ENCODE peak calls at places on chromosomes 6 and 20, in nine cellular contexts. G is fibroblast of the conjunctiva; Y is CD4-positive, CD25-positive, alpha-beta regulatory T cell; L is activated effector memory CD4-positive, alpha-beta T cell treated with Interleukin-2 at 50 U/mL for 16 hours; N is T-helper 2 cell; B is AG08395; P is stimulated activated CD4-positive, alpha-beta T cell treated with anti-CD3 and anti-CD28 coated beads, TNF-alpha, amount 100 ng/mL, for 24 hours; J is activated CD4-positive, alpha-beta T cell treated with anti-CD3 and anti-CD28 coated beads, Interleukin-2, amount 50 U/mL, for 4 hours; U is IMR-90. I is an unnamed sample.

GRCh38 chr20:50368813-50369224 is 141.4 kb upstream of the PTPN1 start:
- DNase-seq in G (no peak), Y (no peak), L (no peak), N (no peak), B (peak; percentile 16), P (no peak), J (no peak), U (peak; percentile 63), I (no peak)

GRCh38 chr6:56199956-56200355 is 47.4 kb downstream of the COL21A1 start:
- DNase-seq in G (no peak), Y (no peak), L (no peak), N (no peak), B (peak; percentile 7), P (no peak), J (no peak), U (peak; percentile 22), I (no peak)

GRCh38 chr20:40797425-40797824 is 108.4 kb upstream of the MAFB start:
- DNase-seq in G (no peak), Y (no peak), L (no peak), N (no peak), B (peak; percentile 56), P (no peak), J (no peak), U (peak; percentile 17), I (no peak)

GRCh38 chr6:53615633-53616449 is 49.7 kb downstream of the KLHL31 start:
- DNase-seq in G (peak; percentile 33), Y (no peak), L (no peak), N (no peak), B (peak; percentile 29), P (no peak), J (no peak), U (peak; percentile 91), I (peak; percentile 39)

GRCh38 chr6:46509981-46510510 is 18.8 kb upstream of the RCAN2 start:
- DNase-seq in G (no peak), Y (no peak), L (no peak), N (no peak), B (peak; percentile 2), P (no peak), J (no peak), U (no peak), I (no peak)

GRCh38 chr6:15535495-15536200 is 127.2 kb downstream of the DTNBP1 start:
- DNase-seq in G (no peak), Y (no peak), L (no peak), N (no peak), B (no peak), P (no peak), J (no peak), U (peak; percentile 23), I (no peak)

GRCh38 chr6:63509652-63510352 is 62.5 kb upstream of the LOC128125822 start:
- DNase-seq in G (no peak), Y (no peak), L (no peak), N (no peak), B (peak; percentile 4), P (no peak), J (no peak), U (peak; percentile 35), I (no peak)

GRCh38 chr6:158026054-158026900 is 44.6 kb downstream of the SYNJ2 start:
- DNase-seq in G (peak; percentile 82), Y (peak; percentile 77), L (peak; percentile 76), N (peak; percentile 51), B (peak; percentile 89), P (peak; percentile 61), J (peak; percentile 83), U (peak; percentile 99), I (peak; percentile 91)

GRCh38 chr6:9537381-9537780 is 877.5 kb downstream of the TFAP2A start:
- DNase-seq in G (no peak), Y (no peak), L (no peak), N (no peak), B (peak; percentile 34), P (no peak), J (no peak), U (peak; percentile 25), I (peak; percentile 27)

GRCh38 chr6:74249658-74250057 is 553.7 kb downstream of the CD109 start:
- DNase-seq in G (no peak), Y (no peak), L (no peak), N (no peak), B (peak; percentile 17), P (no peak), J (no peak), U (peak; percentile 96), I (no peak)

GRCh38 chr6:45609141-45609638 is 231.5 kb upstream of the SUPT3H start:
- DNase-seq in G (peak; percentile 89), Y (no peak), L (no peak), N (no peak), B (peak; percentile 75), P (no peak), J (no peak), U (peak; percentile 96), I (no peak)

GRCh38 chr6:12602951-12603710 is 113.4 kb upstream of the PHACTR1 start:
- DNase-seq in G (peak; percentile 47), Y (no peak), L (no peak), N (no peak), B (peak; percentile 62), P (no peak), J (no peak), U (peak; percentile 77), I (no peak)

GRCh38 chr6:32945106-32945761 is 4.4 kb upstream of the HLA-DMB start:
- DNase-seq in G (no peak), Y (peak; percentile 17), L (no peak), N (no peak), B (no peak), P (no peak), J (peak; percentile 42), U (peak; percentile 86), I (no peak)

GRCh38 chr20:61731363-61732181 is 334.1 kb downstream of the TAF4 start:
- DNase-seq in G (no peak), Y (no peak), L (no peak), N (no peak), B (peak; percentile 75), P (no peak), J (no peak), U (peak; percentile 72), I (no peak)

GRCh38 chr20:47358672-47359532 is 2.4 kb upstream of the ZMYND8 start:
- DNase-seq in G (peak; percentile 97), Y (no peak), L (no peak), N (no peak), B (peak; percentile 75), P (no peak), J (no peak), U (peak; percentile 90), I (peak; percentile 99)

GRCh38 chr6:87979737-87980136 is 67.9 kb upstream of the SPACA1 start:
- DNase-seq in G (no peak), Y (no peak), L (no peak), N (no peak), B (no peak), P (no peak), J (no peak), U (no peak), I (no peak)

GRCh38 chr6:136763716-136764521 is 28.4 kb downstream of the MAP3K5 start:
- DNase-seq in G (no peak), Y (no peak), L (no peak), N (no peak), B (no peak), P (no peak), J (no peak), U (no peak), I (no peak)

GRCh38 chr6:46642928-46643751 is 9.5 kb downstream of the CYP39A1 start:
- DNase-seq in G (no peak), Y (no peak), L (no peak), N (no peak), B (no peak), P (no peak), J (no peak), U (no peak), I (no peak)

I was measured in retinal pigment epithelial cell.